ENCODE peak calls at places on chromosomes 11 and 22, in five cellular contexts. U is suprapubic skin, H is endothelial cell, I is psoas muscle, E is cardiac muscle cell. O is an unnamed sample.

GRCh38 chr11:121841487-121842167 is 274.4 kb downstream of the BLID start:
- DNase-seq in I (no peak), H (no peak), E (no peak), U (no peak), O (peak)

GRCh38 chr22:27438271-27438980 is 363.1 kb downstream of the MN1 start:
- DNase-seq in I (no peak), H (no peak), U (no peak), E (no peak), O (no peak)

GRCh38 chr22:36462475-36462790 is 19.0 kb downstream of the TXN2 start:
- DNase-seq in E (no peak), U (no peak), I (no peak), H (no peak), O (no peak)

GRCh38 chr11:47394050-47394321 is 14.4 kb upstream of the SLC39A13 start:
- DNase-seq in U (no peak), E (no peak), I (peak), H (no peak), O (no peak)

GRCh38 chr11:113906038-113906437 is 1.4 kb downstream of the HTR3B start:
- DNase-seq in U (peak), H (peak), E (peak), I (no peak), O (peak)

GRCh38 chr11:75162954-75163353 is 12.0 kb downstream of the SLCO2B1 start:
- DNase-seq in H (no peak), E (no peak), I (no peak), U (no peak), O (no peak)

GRCh38 chr22:25193548-25193947 is 6.1 kb upstream of the CRYBB3 start:
- DNase-seq in U (no peak), H (no peak), E (peak), I (no peak), O (no peak)

GRCh38 chr11:111982019-111982464 is 43.2 kb upstream of the DLAT start:
- DNase-seq in U (no peak), E (peak), I (peak), H (peak), O (peak)

GRCh38 chr11:1827095-1827797 is 7.5 kb upstream of the SYT8 start:
- DNase-seq in H (no peak), U (no peak), E (no peak), I (peak), O (peak)

GRCh38 chr11:14075679-14076078 is 113.2 kb downstream of the SPON1 start:
- DNase-seq in I (no peak), H (no peak), U (no peak), E (no peak), O (no peak)

GRCh38 chr22:38046070-38046748 is 11.0 kb upstream of the PICK1 start:
- DNase-seq in I (no peak), H (no peak), E (no peak), U (no peak), O (no peak)

GRCh38 chr11:77471520-77472234 is 2.2 kb downstream of the PAK1 start:
- DNase-seq in E (peak), U (no peak), I (no peak), H (peak), O (no peak)
- TF ChIP-seq CTCF in E (peak), U (no peak), I (no peak), H (peak), O (peak)

DNA sequence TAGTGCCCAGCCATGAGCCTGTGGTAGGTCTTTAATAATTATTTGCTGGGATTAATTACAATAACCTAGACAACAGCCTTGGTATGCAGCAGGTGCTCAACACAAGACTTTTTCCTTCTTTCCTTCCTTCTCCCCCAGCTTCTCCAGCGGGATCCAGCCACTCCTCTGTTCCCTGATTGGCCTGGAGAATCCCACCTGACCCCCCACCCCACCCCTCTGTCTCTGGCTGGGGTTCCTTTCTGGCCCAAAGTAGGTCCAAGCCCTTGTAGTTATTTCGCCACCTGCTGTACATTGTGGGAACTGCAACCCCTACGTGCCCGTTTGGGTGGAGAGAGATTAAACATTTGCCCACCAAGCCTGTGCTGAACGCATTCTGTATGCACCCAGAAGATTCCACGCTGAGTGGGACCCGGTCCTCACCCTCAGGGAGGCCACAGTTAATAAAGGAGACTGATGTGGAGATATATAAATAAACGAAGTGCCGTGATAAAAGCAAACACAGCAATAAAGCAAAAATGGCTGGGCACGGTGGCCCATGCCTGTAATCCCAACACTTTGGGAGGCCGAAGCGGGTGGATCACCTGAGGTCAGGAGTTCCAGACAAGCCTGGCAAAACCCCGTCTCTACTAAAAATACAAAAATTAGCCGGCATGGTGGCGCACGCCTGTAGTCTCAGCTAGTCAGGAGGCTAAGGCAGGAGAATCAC is 32.1 kb upstream of the DGKZ start:
- DNase-seq in I (peak), E (peak), U (no peak), H (peak), O (peak)
- TF ChIP-seq CTCF in I (peak), E (peak), U (peak), H (peak), O (peak)

DNA sequence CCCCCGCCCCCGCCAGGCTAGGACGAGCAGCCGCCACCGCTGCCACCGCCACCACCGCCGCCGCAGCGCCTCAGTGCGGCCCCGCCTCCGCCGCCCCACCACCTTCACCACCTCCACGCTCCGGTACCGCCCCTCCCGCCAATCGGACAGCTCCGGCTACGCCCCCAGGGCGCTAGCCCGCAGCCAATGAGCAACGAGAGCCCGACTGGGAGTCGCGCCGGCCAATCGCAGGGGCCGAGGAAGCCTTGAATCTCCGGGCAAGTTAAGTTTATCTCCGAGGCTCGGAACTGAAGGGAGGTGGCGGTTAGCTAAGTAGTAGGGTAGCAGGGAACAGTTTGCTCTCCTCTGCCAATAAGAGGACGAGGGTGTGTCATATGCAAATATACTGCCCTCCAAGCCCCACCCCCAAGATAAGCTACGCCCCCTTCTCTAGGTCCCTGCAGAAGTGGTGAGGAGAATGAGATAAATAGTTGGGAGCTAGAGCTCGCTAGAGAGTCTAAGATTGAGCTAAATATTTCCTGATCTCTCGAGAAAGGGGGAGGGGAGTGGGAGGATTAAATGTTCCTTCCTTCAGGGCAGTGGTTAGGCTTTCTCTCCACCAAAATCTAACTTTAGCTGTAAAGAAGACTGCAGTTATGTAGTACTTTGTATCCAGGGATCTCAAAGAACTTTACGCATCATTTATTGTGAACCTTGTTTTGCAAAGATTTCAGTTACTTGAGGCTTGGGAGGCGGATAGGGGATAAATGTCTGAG is at the start of gene SESN3:
- DNase-seq in I (peak), U (peak), H (peak), E (peak), O (peak)
- TF ChIP-seq CTCF in I (no peak), U (no peak), H (no peak), E (peak), O (no peak)

GRCh38 chr11:65652511-65653228 is 10.0 kb downstream of the RELA start:
- DNase-seq in I (peak), E (peak), H (peak), U (peak), O (peak)
- TF ChIP-seq CTCF in I (no peak), E (no peak), H (no peak), U (no peak), O (no peak)

DNA sequence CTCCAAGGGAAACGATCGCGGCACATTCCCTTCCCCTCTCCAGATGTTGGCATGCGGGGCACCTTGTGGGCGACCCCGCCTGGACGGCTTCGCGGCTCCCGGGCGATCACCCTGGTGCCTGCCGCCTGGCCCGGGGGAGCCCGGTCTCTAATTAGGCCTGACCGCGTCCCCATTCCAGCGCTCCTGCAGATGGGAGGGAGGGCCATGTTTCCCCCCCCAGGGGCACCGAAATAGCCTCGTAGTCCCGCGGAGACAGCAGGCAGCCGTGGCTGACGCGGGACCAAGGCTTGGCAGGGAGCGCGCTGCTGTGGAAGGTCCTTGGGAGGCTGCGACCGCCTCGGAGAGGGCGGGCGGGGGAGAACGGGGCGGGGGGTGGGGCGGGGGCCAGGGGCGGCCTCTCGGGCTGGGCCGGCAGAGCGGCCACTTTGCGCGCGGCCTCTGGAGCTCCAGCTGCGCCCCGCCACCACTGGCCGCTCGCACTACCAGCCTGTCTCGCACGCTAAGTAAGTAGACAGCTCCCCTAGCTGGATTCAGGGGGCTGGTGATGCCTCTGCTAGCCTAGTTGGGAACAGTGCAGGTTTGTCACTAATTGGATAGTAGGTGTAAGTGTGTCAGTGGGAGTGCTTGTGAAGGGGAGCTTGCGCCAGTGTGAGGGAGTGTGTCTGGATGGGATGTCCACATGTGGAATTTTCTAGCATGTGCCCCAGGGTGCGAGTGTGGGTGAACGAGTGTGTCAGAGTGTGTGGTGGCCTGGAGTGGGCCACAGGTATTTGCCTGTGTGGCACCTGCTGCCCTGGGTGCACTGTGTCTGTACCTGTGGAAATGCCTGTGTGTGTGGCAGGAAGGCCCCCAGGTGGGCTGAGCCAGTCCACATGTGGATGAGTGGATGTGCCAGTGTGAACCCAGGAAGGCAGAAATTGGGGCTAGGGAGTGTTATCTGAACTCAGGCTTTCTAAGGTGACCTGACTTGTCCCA is at the start of gene INSC:
- DNase-seq in I (no peak), H (peak), E (peak), U (no peak), O (no peak)
- TF ChIP-seq CTCF in I (no peak), H (no peak), E (no peak), U (no peak), O (no peak)

DNA sequence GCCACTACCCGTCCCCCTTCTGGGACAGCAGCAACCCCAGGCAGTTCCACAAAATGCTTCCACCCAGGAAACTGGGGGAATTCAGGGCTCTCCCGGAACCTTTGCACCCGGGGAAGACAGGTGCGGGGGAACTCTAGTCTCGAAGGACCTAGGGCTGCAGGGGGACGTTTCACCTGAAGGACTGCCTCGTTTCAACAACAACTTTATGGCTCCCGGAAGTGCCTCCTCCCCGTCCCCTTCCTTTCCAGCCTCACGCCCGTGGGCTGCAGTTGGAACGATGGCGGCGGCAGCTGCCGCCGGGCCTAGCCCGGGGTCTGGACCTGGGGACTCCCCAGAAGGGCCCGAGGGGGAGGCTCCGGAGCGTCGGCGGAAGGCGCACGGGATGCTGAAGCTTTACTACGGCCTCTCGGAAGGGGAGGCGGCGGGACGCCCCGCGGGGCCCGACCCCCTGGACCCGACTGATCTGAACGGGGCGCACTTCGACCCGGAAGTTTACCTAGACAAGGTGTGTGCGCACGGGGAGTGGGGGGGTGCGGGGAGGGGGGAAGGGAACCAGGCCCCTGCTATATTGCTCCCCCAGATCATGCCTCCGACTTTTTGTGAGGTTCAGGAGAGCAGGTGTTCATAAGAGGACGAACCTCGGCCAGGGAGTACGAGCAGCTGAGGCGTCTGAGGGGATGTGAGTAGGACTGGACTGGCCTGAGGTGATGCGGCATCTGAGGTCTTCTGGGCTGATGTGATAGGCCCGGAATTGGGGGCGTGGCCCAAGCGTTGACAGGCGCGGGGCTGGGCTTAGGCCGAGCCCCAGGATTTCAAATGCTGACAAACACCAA is at the start of gene VPS51:
- DNase-seq in I (peak), U (peak), H (peak), E (peak), O (peak)
- TF ChIP-seq CTCF in I (no peak), U (no peak), H (no peak), E (no peak), O (no peak)